ENCODE peak calls at places on chromosomes 4 and X, in nine cellular contexts. I is HFF-Myc; J is SW 1271; E is pancreas; S is NCI-H1092 treated with DMSO at 0.1 percent for 48 hours; R is HuH-7.5; M is HFFc6; G is effector memory CD4-positive, alpha-beta T cell; H is sciatic nerve. A is an unnamed sample.

GRCh38 chrX:25191403-25191802 is 175.6 kb upstream of the ARX start:
- DNase-seq in S (no peak), R (peak; percentile 2), H (no peak), G (no peak), E (no peak), M (no peak), J (no peak), I (no peak), A (no peak)

GRCh38 chr4:188781655-188782054 is 642.4 kb downstream of the TRIML1 start:
- DNase-seq in H (no peak), I (no peak), J (no peak), S (no peak), E (no peak), M (no peak), R (no peak), G (no peak), A (no peak)

GRCh38 chr4:5887011-5887360 is 5.9 kb downstream of the CRMP1 start:
- DNase-seq in G (no peak), E (no peak), H (no peak), R (no peak), I (no peak), S (no peak), M (no peak), J (no peak), A (no peak)

GRCh38 chr4:80948161-80948560 is 82.3 kb upstream of the BMP3 start:
- DNase-seq in G (no peak), H (no peak), I (peak; percentile 71), R (no peak), S (no peak), E (no peak), J (no peak), M (no peak), A (no peak)

GRCh38 chr4:1777822-1778641 is 15.1 kb upstream of the FGFR3 start:
- DNase-seq in S (no peak), G (no peak), M (peak; percentile 56), H (no peak), R (peak; percentile 92), J (no peak), I (no peak), E (peak; percentile 70), A (no peak)

GRCh38 chr4:185113340-185113739 is 29.7 kb upstream of the SLC25A4 start:
- DNase-seq in I (no peak), R (no peak), M (peak; percentile 4), G (no peak), J (no peak), S (no peak), H (no peak), E (no peak), A (no peak)

GRCh38 chrX:9354918-9355317 is 109.9 kb upstream of the TBL1X start:
- DNase-seq in J (no peak), M (no peak), I (no peak), E (no peak), S (no peak), R (no peak), G (no peak), H (no peak), A (no peak)

GRCh38 chr4:18636001-18636680 is 614.6 kb upstream of the LCORL start:
- DNase-seq in S (no peak), G (no peak), R (no peak), M (no peak), I (no peak), H (no peak), J (no peak), E (no peak), A (no peak)

GRCh38 chr4:145409393-145409792 is 72.3 kb upstream of the SMAD1 start:
- DNase-seq in S (no peak), G (no peak), R (no peak), M (no peak), H (no peak), I (no peak), E (no peak), J (no peak), A (no peak)

GRCh38 chr4:153530284-153530995 is 64.3 kb downstream of the TMEM131L start:
- DNase-seq in H (no peak), J (no peak), M (no peak), I (no peak), E (no peak), S (no peak), R (no peak), G (no peak), A (no peak)

GRCh38 chrX:43716696-43717095 is 60.6 kb downstream of the MAOA start:
- DNase-seq in J (no peak), G (no peak), H (no peak), R (no peak), M (no peak), S (no peak), E (no peak), I (no peak), A (no peak)

GRCh38 chr4:123234966-123235365 is 161.6 kb upstream of the SPRY1 start:
- DNase-seq in I (no peak), H (no peak), S (no peak), E (no peak), G (no peak), J (no peak), R (no peak), M (peak; percentile 37), A (no peak)

A was measured in left lung.